ENCODE peak calls at places on chromosomes 5 and 9, in seven cellular contexts. One of them, this sample, is unnamed.

GRCh38 chr5:108567429-108567828 is 180.3 kb upstream of the FER start:
- DNase-seq in sigmoid colon: no peak
- DNase-seq in fibroblast of pulmonary artery: no peak
- DNase-seq in LNCaP clone FGC: no peak
- DNase-seq in transverse colon: no peak
- DNase-seq in cardiac muscle cell: no peak
- DNase-seq in Peyer's patch: no peak
- DNase-seq in this sample: no peak

GRCh38 chr5:151417712-151418111 is 29.7 kb upstream of the SLC36A1 start:
- DNase-seq in sigmoid colon: no peak
- DNase-seq in fibroblast of pulmonary artery: no peak
- DNase-seq in LNCaP clone FGC: no peak
- DNase-seq in transverse colon: no peak
- DNase-seq in cardiac muscle cell: no peak
- DNase-seq in Peyer's patch: no peak
- DNase-seq in this sample: no peak

GRCh38 chr9:93956183-93956784 is 1.1 kb upstream of the BARX1 start:
- DNase-seq in sigmoid colon: no peak
- DNase-seq in fibroblast of pulmonary artery: no peak
- DNase-seq in LNCaP clone FGC: no peak
- DNase-seq in transverse colon: no peak
- DNase-seq in cardiac muscle cell: no peak
- DNase-seq in Peyer's patch: no peak
- DNase-seq in this sample: no peak

GRCh38 chr9:100066539-100066938 is 32.3 kb downstream of the ERP44 start:
- DNase-seq in sigmoid colon: no peak
- DNase-seq in fibroblast of pulmonary artery: peak
- DNase-seq in LNCaP clone FGC: no peak
- DNase-seq in transverse colon: no peak
- DNase-seq in cardiac muscle cell: peak
- DNase-seq in Peyer's patch: no peak
- DNase-seq in this sample: peak

GRCh38 chr9:73577867-73578266 is 426.2 kb downstream of the ANXA1 start:
- DNase-seq in sigmoid colon: no peak
- DNase-seq in fibroblast of pulmonary artery: peak
- DNase-seq in LNCaP clone FGC: no peak
- DNase-seq in transverse colon: no peak
- DNase-seq in cardiac muscle cell: peak
- DNase-seq in Peyer's patch: no peak
- DNase-seq in this sample: no peak

GRCh38 chr5:126926152-126926551 is 104.2 kb downstream of the MARCHF3 start:
- DNase-seq in sigmoid colon: no peak
- DNase-seq in fibroblast of pulmonary artery: no peak
- DNase-seq in LNCaP clone FGC: no peak
- DNase-seq in transverse colon: no peak
- DNase-seq in cardiac muscle cell: peak
- DNase-seq in Peyer's patch: no peak
- DNase-seq in this sample: no peak

GRCh38 chr5:9546973-9547947 is 1.4 kb upstream of the SEMA5A start:
- DNase-seq in sigmoid colon: no peak
- DNase-seq in fibroblast of pulmonary artery: peak
- DNase-seq in LNCaP clone FGC: no peak
- DNase-seq in transverse colon: peak
- DNase-seq in cardiac muscle cell: peak
- DNase-seq in Peyer's patch: no peak
- DNase-seq in this sample: no peak

GRCh38 chr9:128587453-128587852 is 35.1 kb downstream of the SPTAN1 start:
- DNase-seq in sigmoid colon: no peak
- DNase-seq in fibroblast of pulmonary artery: no peak
- DNase-seq in LNCaP clone FGC: no peak
- DNase-seq in transverse colon: no peak
- DNase-seq in cardiac muscle cell: no peak
- DNase-seq in Peyer's patch: no peak
- DNase-seq in this sample: no peak

GRCh38 chr9:18926513-18926912 is 106.5 kb downstream of the SAXO1 start:
- DNase-seq in sigmoid colon: no peak
- DNase-seq in fibroblast of pulmonary artery: no peak
- DNase-seq in LNCaP clone FGC: no peak
- DNase-seq in transverse colon: no peak
- DNase-seq in cardiac muscle cell: no peak
- DNase-seq in Peyer's patch: no peak
- DNase-seq in this sample: no peak

GRCh38 chr9:95409650-95410426 is 92.3 kb upstream of the FANCC start:
- DNase-seq in sigmoid colon: no peak
- DNase-seq in fibroblast of pulmonary artery: peak
- DNase-seq in LNCaP clone FGC: no peak
- DNase-seq in transverse colon: no peak
- DNase-seq in cardiac muscle cell: peak
- DNase-seq in Peyer's patch: no peak
- DNase-seq in this sample: no peak

GRCh38 chr9:76452839-76453238 is 6.1 kb upstream of the GCNT1 start:
- DNase-seq in sigmoid colon: no peak
- DNase-seq in fibroblast of pulmonary artery: no peak
- DNase-seq in LNCaP clone FGC: no peak
- DNase-seq in transverse colon: no peak
- DNase-seq in cardiac muscle cell: no peak
- DNase-seq in Peyer's patch: no peak
- DNase-seq in this sample: no peak

GRCh38 chr5:91168859-91169258 is 214.3 kb downstream of the ARRDC3 start:
- DNase-seq in sigmoid colon: no peak
- DNase-seq in fibroblast of pulmonary artery: no peak
- DNase-seq in LNCaP clone FGC: no peak
- DNase-seq in transverse colon: no peak
- DNase-seq in cardiac muscle cell: no peak
- DNase-seq in Peyer's patch: no peak
- DNase-seq in this sample: no peak

GRCh38 chr5:150658699-150659265 is 2.3 kb upstream of the MYOZ3 start:
- DNase-seq in sigmoid colon: peak
- DNase-seq in fibroblast of pulmonary artery: no peak
- DNase-seq in LNCaP clone FGC: no peak
- DNase-seq in transverse colon: no peak
- DNase-seq in cardiac muscle cell: no peak
- DNase-seq in Peyer's patch: peak
- DNase-seq in this sample: no peak

GRCh38 chr5:7398596-7399260 is 2.8 kb downstream of the ADCY2 start:
- DNase-seq in sigmoid colon: no peak
- DNase-seq in fibroblast of pulmonary artery: no peak
- DNase-seq in LNCaP clone FGC: no peak
- DNase-seq in transverse colon: no peak
- DNase-seq in cardiac muscle cell: no peak
- DNase-seq in Peyer's patch: no peak
- DNase-seq in this sample: no peak

GRCh38 chr9:82242285-82242963 is 253.9 kb downstream of the SPATA31D1 start:
- DNase-seq in sigmoid colon: no peak
- DNase-seq in fibroblast of pulmonary artery: no peak
- DNase-seq in LNCaP clone FGC: no peak
- DNase-seq in transverse colon: no peak
- DNase-seq in cardiac muscle cell: no peak
- DNase-seq in Peyer's patch: no peak
- DNase-seq in this sample: peak

DNA sequence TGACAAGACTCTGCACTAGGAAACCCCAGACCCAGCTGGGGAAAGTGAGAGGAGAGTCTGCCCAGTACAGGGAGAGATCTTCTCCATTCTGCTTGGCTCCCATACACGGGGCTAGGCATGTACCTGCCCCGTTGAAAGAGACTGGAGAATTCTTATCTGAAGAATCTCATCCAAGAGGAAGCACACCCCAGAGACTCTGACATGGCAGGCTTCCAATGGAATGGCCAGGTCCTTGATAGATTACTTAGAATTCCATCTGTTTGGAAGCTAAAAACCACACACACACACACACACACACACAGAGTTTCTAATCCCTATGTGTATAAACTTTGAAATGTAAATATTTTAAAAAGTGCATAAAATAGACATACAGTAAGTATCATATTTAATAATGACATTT is 118.9 kb downstream of the GADD45G start:
- DNase-seq in sigmoid colon: no peak
- DNase-seq in fibroblast of pulmonary artery: no peak
- DNase-seq in LNCaP clone FGC: peak
- DNase-seq in transverse colon: no peak
- DNase-seq in cardiac muscle cell: no peak
- DNase-seq in Peyer's patch: peak
- DNase-seq in this sample: no peak
- H3K4me3 ChIP-seq in sigmoid colon: no peak
- H3K4me3 ChIP-seq in fibroblast of pulmonary artery: no peak
- H3K4me3 ChIP-seq in LNCaP clone FGC: no peak
- H3K4me3 ChIP-seq in transverse colon: no peak
- H3K4me3 ChIP-seq in cardiac muscle cell: no peak
- H3K4me3 ChIP-seq in Peyer's patch: no peak
- H3K4me3 ChIP-seq in this sample: no peak

DNA sequence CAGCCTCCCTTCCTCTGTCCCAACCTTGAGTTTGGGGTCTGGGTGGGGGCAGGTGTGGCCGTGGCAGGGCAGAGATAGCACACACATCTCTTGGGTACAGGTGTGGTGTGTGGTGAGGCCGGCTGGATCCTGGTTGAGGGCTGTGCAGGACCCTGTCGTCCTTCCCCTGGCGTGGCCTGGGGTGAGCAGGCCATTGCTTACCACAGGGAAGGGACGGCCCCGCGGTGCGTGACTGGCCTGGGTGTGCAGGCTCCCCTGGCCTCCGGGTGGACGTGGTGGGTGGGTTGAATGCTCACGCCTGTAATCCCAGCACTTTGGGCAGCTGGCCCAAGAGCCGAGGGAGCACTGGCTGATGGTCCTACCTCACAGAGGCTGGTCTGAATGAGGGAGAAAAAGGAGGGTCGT is 1.2 kb downstream of the ARRDC1 start:
- DNase-seq in sigmoid colon: no peak
- DNase-seq in fibroblast of pulmonary artery: no peak
- DNase-seq in LNCaP clone FGC: no peak
- DNase-seq in transverse colon: no peak
- DNase-seq in cardiac muscle cell: no peak
- DNase-seq in Peyer's patch: no peak
- DNase-seq in this sample: no peak
- H3K4me3 ChIP-seq in sigmoid colon: peak
- H3K4me3 ChIP-seq in fibroblast of pulmonary artery: peak
- H3K4me3 ChIP-seq in LNCaP clone FGC: peak
- H3K4me3 ChIP-seq in transverse colon: peak
- H3K4me3 ChIP-seq in cardiac muscle cell: peak
- H3K4me3 ChIP-seq in Peyer's patch: peak
- H3K4me3 ChIP-seq in this sample: peak

GRCh38 chr5:115639377-115639776 is 13.5 kb upstream of the TMED7 start:
- DNase-seq in sigmoid colon: no peak
- DNase-seq in fibroblast of pulmonary artery: no peak
- DNase-seq in LNCaP clone FGC: no peak
- DNase-seq in transverse colon: no peak
- DNase-seq in cardiac muscle cell: no peak
- DNase-seq in Peyer's patch: no peak
- DNase-seq in this sample: no peak

GRCh38 chr5:115629903-115630302 is 4.1 kb upstream of the TMED7 start:
- DNase-seq in sigmoid colon: no peak
- DNase-seq in fibroblast of pulmonary artery: no peak
- DNase-seq in LNCaP clone FGC: no peak
- DNase-seq in transverse colon: no peak
- DNase-seq in cardiac muscle cell: no peak
- DNase-seq in Peyer's patch: no peak
- DNase-seq in this sample: no peak

GRCh38 chr5:115637507-115637906 is 11.7 kb upstream of the TMED7 start:
- DNase-seq in sigmoid colon: no peak
- DNase-seq in fibroblast of pulmonary artery: no peak
- DNase-seq in LNCaP clone FGC: no peak
- DNase-seq in transverse colon: no peak
- DNase-seq in cardiac muscle cell: no peak
- DNase-seq in Peyer's patch: no peak
- DNase-seq in this sample: no peak

GRCh38 chr5:115636008-115636407 is 10.2 kb upstream of the TMED7 start:
- DNase-seq in sigmoid colon: no peak
- DNase-seq in fibroblast of pulmonary artery: no peak
- DNase-seq in LNCaP clone FGC: no peak
- DNase-seq in transverse colon: no peak
- DNase-seq in cardiac muscle cell: no peak
- DNase-seq in Peyer's patch: no peak
- DNase-seq in this sample: no peak

GRCh38 chr5:115634343-115635132 is 8.7 kb upstream of the TMED7 start:
- DNase-seq in sigmoid colon: peak
- DNase-seq in fibroblast of pulmonary artery: peak
- DNase-seq in LNCaP clone FGC: peak
- DNase-seq in transverse colon: peak
- DNase-seq in cardiac muscle cell: peak
- DNase-seq in Peyer's patch: peak
- DNase-seq in this sample: peak
- H3K4me3 ChIP-seq in sigmoid colon: no peak
- H3K4me3 ChIP-seq in fibroblast of pulmonary artery: peak
- H3K4me3 ChIP-seq in LNCaP clone FGC: no peak
- H3K4me3 ChIP-seq in transverse colon: no peak
- H3K4me3 ChIP-seq in cardiac muscle cell: no peak
- H3K4me3 ChIP-seq in Peyer's patch: no peak
- H3K4me3 ChIP-seq in this sample: peak

GRCh38 chr9:83266618-83267543 is 203.9 kb upstream of the RASEF start:
- DNase-seq in sigmoid colon: no peak
- DNase-seq in fibroblast of pulmonary artery: peak
- DNase-seq in LNCaP clone FGC: no peak
- DNase-seq in transverse colon: no peak
- DNase-seq in cardiac muscle cell: peak
- DNase-seq in Peyer's patch: peak
- DNase-seq in this sample: no peak
- H3K4me3 ChIP-seq in sigmoid colon: no peak
- H3K4me3 ChIP-seq in fibroblast of pulmonary artery: no peak
- H3K4me3 ChIP-seq in LNCaP clone FGC: no peak
- H3K4me3 ChIP-seq in transverse colon: no peak
- H3K4me3 ChIP-seq in cardiac muscle cell: peak
- H3K4me3 ChIP-seq in Peyer's patch: no peak
- H3K4me3 ChIP-seq in this sample: no peak

DNA sequence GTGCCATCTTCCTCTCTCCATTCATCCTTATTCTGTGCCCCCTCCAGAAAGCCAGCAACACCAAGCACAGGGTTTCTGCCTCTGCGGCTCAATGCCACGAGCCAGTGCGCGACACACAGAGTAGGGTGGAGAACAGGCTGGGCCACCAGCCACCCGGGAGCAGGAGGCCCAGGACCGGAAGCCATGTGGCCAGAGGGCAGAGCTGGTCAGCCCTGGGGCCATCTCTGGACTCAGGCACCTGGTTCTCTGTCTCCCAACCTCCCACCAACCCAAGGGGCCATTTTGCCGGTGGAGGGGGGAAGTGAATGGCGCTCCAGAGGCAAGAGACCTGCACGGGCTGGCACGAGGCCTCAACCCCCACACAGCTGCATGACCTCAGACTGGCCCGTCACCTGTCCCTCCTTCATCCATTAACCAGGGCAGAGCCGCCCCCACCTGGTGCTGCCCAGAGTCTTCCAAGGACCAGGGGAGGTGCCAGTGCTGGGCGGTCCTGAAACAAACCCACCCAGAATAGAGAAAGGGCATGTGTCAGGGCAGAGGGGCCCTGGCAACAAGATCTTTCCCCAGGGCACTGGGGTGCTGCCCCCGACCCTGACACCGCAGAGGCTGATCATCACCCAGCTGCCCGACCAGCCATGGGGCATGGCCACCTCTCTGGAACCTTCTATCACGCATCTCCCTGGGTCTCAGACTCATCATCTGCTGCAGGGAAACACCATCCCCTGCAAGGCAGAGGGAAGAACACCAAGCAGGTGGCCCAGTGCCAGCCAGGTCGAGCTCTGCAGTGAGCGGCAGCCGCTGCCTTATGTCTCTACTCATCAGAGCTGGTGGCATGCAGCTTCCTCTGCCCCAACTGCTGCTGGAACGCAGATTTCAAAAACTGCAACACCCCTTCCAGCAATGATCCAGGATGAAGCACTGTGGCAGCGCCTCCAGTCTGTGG is 11.9 kb downstream of the VAV2 start:
- DNase-seq in sigmoid colon: peak
- DNase-seq in fibroblast of pulmonary artery: no peak
- DNase-seq in LNCaP clone FGC: no peak
- DNase-seq in transverse colon: no peak
- DNase-seq in cardiac muscle cell: no peak
- DNase-seq in Peyer's patch: no peak
- DNase-seq in this sample: peak
- H3K4me3 ChIP-seq in sigmoid colon: no peak
- H3K4me3 ChIP-seq in fibroblast of pulmonary artery: no peak
- H3K4me3 ChIP-seq in LNCaP clone FGC: no peak
- H3K4me3 ChIP-seq in transverse colon: no peak
- H3K4me3 ChIP-seq in cardiac muscle cell: no peak
- H3K4me3 ChIP-seq in Peyer's patch: peak
- H3K4me3 ChIP-seq in this sample: peak